ENCODE peak calls at places on chromosomes 3 and 15, in seven cellular contexts. K is body of pancreas, M is fibroblast of lung, B is hepatocyte, H is gastrocnemius medialis, Y is cardiac muscle cell, D is esophagus muscularis mucosa. Q is an unnamed sample. For H3K27me3 and H3K36me3, the result is how much of the 10 kb centered on the place peaks cover.

GRCh38 chr15:99474981-99475753 is 90.6 kb upstream of the MEF2A start:
- DNase-seq in K (no peak), M (peak), Y (no peak), B (no peak), D (no peak), H (peak), Q (no peak)

GRCh38 chr15:39625856-39626255 is 45.0 kb downstream of the THBS1 start:
- DNase-seq in Y (no peak), M (peak), H (no peak), K (no peak), B (no peak), D (no peak), Q (no peak)

GRCh38 chr3:154181127-154181691 is 60.0 kb downstream of the ARHGEF26 start:
- DNase-seq in K (peak), B (peak), H (no peak), D (no peak), Y (peak), M (no peak), Q (no peak)

GRCh38 chr15:67601008-67601620 is 58.6 kb downstream of the MAP2K5 start:
- DNase-seq in H (no peak), M (peak), Y (no peak), K (no peak), B (no peak), D (no peak), Q (peak)

GRCh38 chr15:79073336-79073735 is 17.2 kb downstream of the RASGRF1 start:
- DNase-seq in M (no peak), K (no peak), B (no peak), D (no peak), Y (no peak), H (no peak), Q (no peak)

GRCh38 chr15:101060576-101061551 is 141.7 kb downstream of the LRRK1 start:
- DNase-seq in H (no peak), B (no peak), M (no peak), Y (no peak), K (no peak), D (no peak), Q (peak)

GRCh38 chr15:35507932-35508638 is 37.9 kb downstream of the DPH6 start:
- DNase-seq in M (no peak), B (no peak), D (no peak), K (no peak), H (no peak), Y (peak), Q (no peak)

GRCh38 chr3:49647741-49648140 is 26.4 kb upstream of the APEH start:
- DNase-seq in H (peak), D (no peak), B (peak), K (peak), M (no peak), Y (peak), Q (peak)

GRCh38 chr3:48634661-48635221 is 520 bp downstream of the SLC26A6 start:
- DNase-seq in M (peak), K (peak), D (no peak), B (peak), H (peak), Y (peak), Q (peak)

GRCh38 chr3:77420316-77420715 is 380.4 kb downstream of the ROBO2 start:
- DNase-seq in D (no peak), K (no peak), B (no peak), M (no peak), Y (no peak), H (no peak), Q (no peak)

GRCh38 chr3:100629728-100630127 is 20.3 kb downstream of the ADGRG7 start:
- DNase-seq in D (no peak), Y (no peak), M (no peak), B (no peak), K (no peak), H (no peak), Q (no peak)

GRCh38 chr15:80474751-80475295 is 70.6 kb downstream of the ARNT2 start:
- DNase-seq in H (no peak), K (no peak), B (no peak), Y (no peak), D (no peak), M (no peak), Q (no peak)

GRCh38 chr3:114746502-114746901 is 400.6 kb downstream of the ZBTB20 start:
- DNase-seq in K (no peak), B (no peak), H (no peak), D (no peak), Y (no peak), M (no peak), Q (peak)
- H3K27me3 ChIP-seq in K (under half), B (under half), H (under half), D (under half), Y (under half), M (under half), Q (under half)

GRCh38 chr3:76129441-76129840 is 344.1 kb upstream of the ZNF717 start:
- DNase-seq in M (no peak), K (no peak), B (no peak), H (no peak), D (no peak), Y (no peak), Q (no peak)
- H3K27ac ChIP-seq in M (no peak), K (no peak), B (no peak), H (no peak), D (no peak), Y (no peak), Q (no peak)

GRCh38 chr15:90209591-90209990 is 8.5 kb downstream of the SEMA4B start:
- DNase-seq in D (no peak), K (no peak), B (no peak), Y (no peak), H (no peak), M (no peak), Q (peak)
- H3K36me3 ChIP-seq in D (under half), K (under half), B (under half), Y (under half), H (under half), M (under half), Q (under half)

GRCh38 chr15:33344530-33344929 is 33.8 kb downstream of the RYR3 start:
- DNase-seq in M (no peak), Y (no peak), H (no peak), B (no peak), D (no peak), K (no peak), Q (no peak)

GRCh38 chr15:33343275-33343674 is 32.5 kb downstream of the RYR3 start:
- DNase-seq in M (no peak), K (no peak), B (no peak), D (no peak), H (no peak), Y (no peak), Q (no peak)

GRCh38 chr15:33341943-33342342 is 31.2 kb downstream of the RYR3 start:
- DNase-seq in B (no peak), Y (no peak), H (no peak), K (no peak), M (no peak), D (no peak), Q (no peak)

DNA sequence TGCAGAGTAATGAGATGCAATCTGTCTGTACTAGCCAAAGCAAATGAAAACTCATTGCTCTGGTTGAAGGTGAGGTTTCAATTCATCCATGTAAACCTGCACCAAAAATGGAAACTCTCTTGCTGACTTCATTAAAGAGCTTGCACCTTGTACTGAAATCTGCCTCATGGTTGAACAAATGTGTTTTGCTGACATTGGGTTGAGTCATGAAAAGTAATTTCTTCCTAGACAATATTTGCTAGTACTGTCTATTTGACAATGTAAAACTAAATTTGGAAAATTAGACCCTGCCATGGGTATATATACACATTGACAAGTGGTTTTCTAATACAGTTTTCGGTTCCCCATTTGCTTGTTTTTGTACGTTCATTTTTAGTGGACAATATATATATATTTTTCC is 33.3 kb downstream of the RYR3 start:
- DNase-seq in B (no peak), Y (no peak), K (no peak), H (no peak), D (no peak), M (no peak), Q (no peak)
- H3K27me3 ChIP-seq in B (under half), Y (under half), K (under half), H (under half), D (under half), M (under half), Q (under half)

GRCh38 chr3:124986153-124987143 is 51.9 kb upstream of the MUC13 start:
- DNase-seq in H (no peak), D (no peak), K (peak), B (peak), M (peak), Y (no peak), Q (peak)
- H3K27ac ChIP-seq in H (peak), D (peak), K (no peak), B (peak), M (peak), Y (peak), Q (peak)

DNA sequence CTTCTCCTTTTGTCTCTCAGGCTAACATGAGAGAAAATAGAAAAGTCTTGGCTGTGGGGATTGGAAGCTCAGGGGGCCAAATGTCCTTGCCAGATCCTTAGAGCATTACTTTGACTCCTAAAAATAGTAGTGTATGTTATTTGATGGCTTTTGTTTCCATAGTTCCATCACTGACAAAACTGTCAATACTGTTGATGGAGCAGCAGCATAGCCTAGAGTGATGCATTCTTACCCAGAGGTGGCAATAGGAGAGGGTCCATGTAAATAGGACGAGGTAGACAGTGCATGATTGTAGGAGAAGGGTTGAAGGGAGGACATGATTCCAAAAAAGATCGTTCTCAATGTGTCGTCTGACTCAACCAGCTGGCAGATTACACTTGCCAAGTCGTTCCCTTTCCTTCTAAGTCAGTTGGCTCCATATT is 282.7 kb upstream of the TPRG1 start:
- DNase-seq in D (no peak), H (no peak), Y (no peak), K (no peak), M (no peak), B (no peak), Q (no peak)
- H3K36me3 ChIP-seq in D (under half), H (under half), Y (under half), K (under half), M (under half), B (under half), Q (under half)

DNA sequence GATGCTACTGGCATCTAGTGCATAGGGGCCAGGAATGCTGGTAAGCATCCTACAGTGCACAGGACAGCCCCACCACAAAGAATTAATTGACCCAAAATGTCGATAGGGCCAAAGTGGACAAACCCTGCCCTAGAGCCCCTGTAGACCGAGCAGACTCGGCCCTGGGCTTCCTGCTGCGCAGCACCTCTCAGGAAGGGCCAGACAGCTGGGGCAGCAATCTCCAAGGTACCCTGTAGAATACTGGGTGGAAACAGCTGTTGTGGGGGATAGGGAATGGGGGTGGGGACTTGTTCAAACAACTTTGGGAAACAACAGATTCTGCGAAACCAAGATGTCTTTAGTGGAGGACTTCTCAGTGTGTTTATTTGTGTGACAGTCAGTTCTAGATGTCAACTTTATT is 67.1 kb downstream of the MRPL46 start:
- DNase-seq in M (no peak), H (no peak), Y (no peak), K (no peak), D (no peak), B (no peak), Q (no peak)
- H3K27me3 ChIP-seq in M (under half), H (under half), Y (under half), K (under half), D (under half), B (under half), Q (under half)